ENCODE peak calls at places on chromosomes 1 and 21, in five cellular contexts. W is H1, R is mesenchymal stem cell, T is neuronal stem cell, F is H9. C is an unnamed sample.

GRCh38 chr1:156832434-156832833 is 15.8 kb upstream of the SH2D2A start:
- DNase-seq in W (no peak), R (no peak), T (no peak), F (no peak), C (no peak)

GRCh38 chr1:36109041-36109679 is 15.9 kb downstream of the COL8A2 start:
- DNase-seq in W (no peak), R (peak; percentile 69), T (no peak), F (no peak), C (no peak)

GRCh38 chr21:26918318-26919065 is 48.4 kb downstream of the ADAMTS5 start:
- DNase-seq in W (no peak), R (peak; percentile 80), T (no peak), F (no peak), C (no peak)

GRCh38 chr1:85321237-85321964 is 45.0 kb upstream of the BCL10 start:
- DNase-seq in W (no peak), R (peak; percentile 75), T (no peak), F (no peak), C (no peak)

GRCh38 chr1:161502641-161503393 is 2.4 kb upstream of the FCGR2A start:
- DNase-seq in W (no peak), R (peak; percentile 54), T (no peak), F (no peak), C (no peak)

GRCh38 chr1:53259932-53260331 is 21.6 kb upstream of the MAGOH start:
- DNase-seq in W (no peak), R (no peak), T (no peak), F (no peak), C (no peak)

GRCh38 chr1:61124691-61125090 is 42.3 kb downstream of the NFIA start:
- DNase-seq in W (no peak), R (no peak), T (no peak), F (no peak), C (peak; percentile 63)

GRCh38 chr1:189605236-189605635 is 872.4 kb downstream of the BRINP3 start:
- DNase-seq in W (no peak), R (no peak), T (no peak), F (no peak), C (no peak)

GRCh38 chr1:65791860-65792670 is 630 bp upstream of the PDE4B start:
- DNase-seq in W (peak; percentile 66), R (peak; percentile 8), T (peak; percentile 42), F (peak; percentile 38), C (no peak)

GRCh38 chr1:2483970-2484369 is 7.9 kb downstream of the PLCH2 start:
- DNase-seq in W (no peak), R (no peak), T (no peak), F (no peak), C (no peak)

GRCh38 chr1:173137116-173137515 is 70.0 kb downstream of the TNFSF4 start:
- DNase-seq in W (no peak), R (no peak), T (no peak), F (no peak), C (no peak)

GRCh38 chr1:58902830-58903229 is 119.0 kb upstream of the JUN start:
- DNase-seq in W (no peak), R (no peak), T (no peak), F (no peak), C (no peak)

GRCh38 chr21:22711636-22712035 is 1713.4 kb downstream of the NCAM2 start:
- DNase-seq in W (no peak), R (no peak), T (no peak), F (no peak), C (no peak)

GRCh38 chr21:34953950-34954349 is 95.2 kb downstream of the RUNX1 start:
- DNase-seq in W (no peak), R (no peak), T (no peak), F (no peak), C (no peak)

GRCh38 chr1:4792565-4792964 is 138.2 kb downstream of the AJAP1 start:
- DNase-seq in W (peak; percentile 34), R (no peak), T (no peak), F (no peak), C (no peak)

GRCh38 chr21:24955275-24955961 is 651.9 kb downstream of the MRPL39 start:
- DNase-seq in W (no peak), R (no peak), T (no peak), F (no peak), C (no peak)

GRCh38 chr1:25106352-25106751 is 126.0 kb downstream of the SYF2 start:
- DNase-seq in W (no peak), R (peak; percentile 6), T (no peak), F (no peak), C (no peak)

GRCh38 chr1:208857471-208857870 is 613.3 kb upstream of the PLXNA2 start:
- DNase-seq in W (no peak), R (no peak), T (no peak), F (no peak), C (peak; percentile 63)

GRCh38 chr1:186812560-186812959 is 16.2 kb upstream of the PLA2G4A start:
- DNase-seq in W (no peak), R (no peak), T (no peak), F (no peak), C (no peak)

GRCh38 chr1:58732087-58732486 is 32.2 kb upstream of the MYSM1 start:
- DNase-seq in W (no peak), R (no peak), T (no peak), F (no peak), C (no peak)

GRCh38 chr1:199724049-199724448 is 303.5 kb upstream of the NR5A2 start:
- DNase-seq in W (no peak), R (no peak), T (no peak), F (no peak), C (no peak)

GRCh38 chr1:47175227-47175934 is 14.5 kb downstream of the PDZK1IP1 start:
- DNase-seq in W (peak; percentile 81), R (peak; percentile 62), T (peak; percentile 44), F (peak; percentile 77), C (peak; percentile 14)

GRCh38 chr1:10082785-10083479 is 50.2 kb downstream of the UBE4B start:
- DNase-seq in W (no peak), R (peak; percentile 69), T (no peak), F (no peak), C (peak; percentile 78)

GRCh38 chr1:81424056-81424455 is 376.7 kb upstream of the ADGRL2 start:
- DNase-seq in W (no peak), R (peak; percentile 98), T (no peak), F (no peak), C (peak; percentile 68)

GRCh38 chr1:202858306-202858705 is 30.6 kb downstream of the RABIF start:
- DNase-seq in W (no peak), R (peak; percentile 29), T (no peak), F (no peak), C (no peak)

GRCh38 chr1:53896673-53897229 is 2.8 kb downstream of the DIO1 start:
- DNase-seq in W (no peak), R (peak; percentile 76), T (no peak), F (no peak), C (no peak)

GRCh38 chr1:229402993-229403392 is 30.9 kb downstream of the ACTA1 start:
- DNase-seq in W (no peak), R (no peak), T (no peak), F (no peak), C (no peak)

GRCh38 chr1:44074415-44074814 is 43.2 kb upstream of the SLC6A9 start:
- DNase-seq in W (no peak), R (no peak), T (no peak), F (no peak), C (no peak)
- H2BK12ac ChIP-seq in W (no peak overlapping the region), R (no peak overlapping the region), T (no peak overlapping the region), F (no peak overlapping the region), C (no peak overlapping the region)

DNA sequence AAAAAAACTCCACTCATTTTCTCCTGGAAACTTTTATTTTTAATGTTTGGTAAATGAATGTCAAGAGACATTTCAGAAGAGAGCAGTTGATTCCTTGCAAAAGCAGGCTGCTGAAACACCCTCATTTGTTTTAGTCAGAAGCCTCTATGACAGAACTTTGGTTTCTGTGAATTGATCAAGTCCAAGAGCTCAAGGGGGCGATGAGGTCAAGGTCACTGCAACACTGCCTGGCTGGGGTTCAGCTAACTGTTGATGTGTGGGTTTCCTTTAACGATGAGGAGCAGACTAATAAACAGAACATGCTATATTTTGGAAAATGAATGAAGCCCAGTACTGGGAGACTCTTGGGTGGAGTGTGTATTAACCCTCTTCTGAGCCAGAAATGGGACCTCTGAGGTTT is 109.4 kb downstream of the ZC3H11B start:
- DNase-seq in W (no peak), R (no peak), T (no peak), F (no peak), C (no peak)
- H2AFZ ChIP-seq in W (no peak overlapping the region), R (no peak overlapping the region), T (no peak overlapping the region), F (no peak overlapping the region), C (no peak overlapping the region)

DNA sequence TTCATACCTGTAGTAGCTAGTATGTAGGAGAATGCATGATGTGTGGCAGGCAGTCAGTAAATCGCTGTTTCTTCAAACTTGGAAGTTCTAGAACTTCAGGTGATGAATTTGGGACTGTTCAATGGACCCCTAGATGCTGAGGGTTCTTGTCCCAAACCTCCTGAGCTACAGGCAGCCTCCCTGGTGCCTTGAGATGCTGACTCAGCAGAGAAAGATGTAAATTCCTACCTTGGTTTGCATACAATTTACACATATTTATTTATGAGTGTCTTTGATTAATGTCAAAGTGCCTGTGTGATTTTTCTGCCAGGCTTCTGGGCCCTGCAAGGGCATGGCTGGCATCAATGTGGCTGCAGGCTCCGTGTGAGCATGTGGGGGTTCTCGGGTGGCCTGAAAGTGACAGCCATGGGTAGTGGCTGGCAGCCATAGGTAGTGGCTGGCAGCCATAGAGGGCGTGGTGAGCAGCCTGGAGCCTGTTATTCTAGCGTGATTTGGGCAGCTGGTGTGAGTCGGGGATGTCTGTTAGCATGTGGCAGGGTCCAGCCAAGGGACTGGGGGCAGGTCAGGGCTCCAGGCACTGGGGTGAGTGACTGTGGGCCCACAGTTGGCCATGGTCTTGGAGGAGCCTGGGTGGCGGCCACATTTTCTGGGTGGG is 13.2 kb upstream of the POU3F1 start:
- DNase-seq in W (no peak), R (no peak), T (no peak), F (no peak), C (no peak)
- H3K9ac ChIP-seq in W (no peak overlapping the region), R (no peak overlapping the region), T (no peak overlapping the region), F (no peak overlapping the region), C (no peak overlapping the region)

DNA sequence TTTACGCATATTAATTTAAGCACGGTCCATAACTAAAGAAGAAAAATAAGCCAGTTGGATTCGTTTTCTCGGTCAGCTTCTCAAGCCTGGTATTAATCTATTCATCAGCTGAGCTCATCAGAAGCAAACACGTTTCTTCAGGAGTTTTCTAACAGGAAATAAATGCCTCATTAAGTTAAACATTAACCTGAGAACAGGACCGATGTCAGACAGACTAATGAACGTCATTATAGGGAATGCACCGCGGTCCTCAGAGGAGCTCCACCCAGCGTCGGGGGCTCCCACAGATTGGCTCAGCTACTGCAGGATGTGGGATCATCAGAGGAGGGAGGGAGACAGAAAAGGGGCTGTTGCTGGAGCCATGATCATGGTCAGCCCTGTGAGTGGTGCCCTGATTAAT is 615.3 kb downstream of the PTPRU start:
- DNase-seq in W (no peak), R (no peak), T (no peak), F (no peak), C (no peak)
- H2BK12ac ChIP-seq in W (no peak overlapping the region), R (no peak overlapping the region), T (no peak overlapping the region), F (no peak overlapping the region), C (no peak overlapping the region)

DNA sequence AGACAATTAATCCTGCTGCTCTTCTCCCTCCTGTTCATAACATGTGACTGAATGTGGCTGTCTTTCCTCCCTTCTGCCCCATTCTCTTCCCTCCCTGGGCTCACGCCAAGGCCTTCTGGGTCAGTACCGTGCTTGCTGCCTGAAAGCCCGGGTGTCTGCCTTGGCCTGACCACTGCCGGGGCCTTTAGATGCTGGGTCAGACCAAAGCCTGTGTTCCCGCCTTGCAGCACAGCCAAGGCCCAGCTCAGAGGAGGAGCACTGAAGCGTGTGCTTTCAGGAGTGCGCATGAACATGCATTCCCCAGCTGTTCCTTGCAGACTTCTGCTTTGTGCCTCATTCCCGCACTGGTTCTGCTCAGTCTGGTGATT is 27.0 kb upstream of the SARS1 start:
- DNase-seq in W (no peak), R (no peak), T (no peak), F (no peak), C (no peak)
- H2AFZ ChIP-seq in W (no peak overlapping the region), R (no peak overlapping the region), T (peak overlapping the region; percentile 77), F (no peak overlapping the region), C (no peak overlapping the region)

GRCh38 chr1:119472463-119473175 is 34.4 kb upstream of the HSD3B1 start:
- DNase-seq in W (peak; percentile 8), R (no peak), T (no peak), F (no peak), C (no peak)
- H3K9ac ChIP-seq in W (no peak overlapping the region), R (no peak overlapping the region), T (no peak overlapping the region), F (no peak overlapping the region), C (no peak overlapping the region)

C was measured in trophoblast cell.